ENCODE peak calls at places on chromosome X, in ten cellular contexts. M is trophoblast cell; U is NCI-H774; T is stimulated activated CD8-positive, alpha-beta memory T cell treated with anti-CD3 and anti-CD28 coated beads, Interleukin-15, amount 100 ng/mL, for 4 hours; Z is nephron progenitor cell; H is tibial artery; J is neural crest cell; P is IMR-90; L is colonic mucosa; A is stimulated activated CD4-positive, alpha-beta T cell treated with anti-CD3 and anti-CD28 coated beads, Interleukin-4, amount 100 ng/mL, for 24 hours. B is an unnamed sample.

GRCh38 chrX:95885074-95885473 is 799.6 kb upstream of the DIAPH2 start:
- DNase-seq in M (no peak), U (no peak), T (no peak), Z (no peak), H (no peak), J (no peak), P (no peak), L (peak; percentile 36), A (no peak), B (peak; percentile 45)

GRCh38 chrX:86295293-86295692 is 147.0 kb downstream of the DACH2 start:
- DNase-seq in M (no peak), U (no peak), T (no peak), Z (no peak), H (no peak), J (no peak), P (no peak), L (no peak), A (no peak), B (no peak)

GRCh38 chrX:121333942-121334341 is 286.5 kb downstream of the GLUD2 start:
- DNase-seq in M (peak; percentile 13), U (no peak), T (no peak), Z (no peak), H (no peak), J (no peak), P (no peak), L (no peak), A (no peak), B (no peak)

GRCh38 chrX:133670394-133670793 is 255.1 kb upstream of the GPC4 start:
- DNase-seq in M (peak; percentile 69), U (peak; percentile 36), T (no peak), Z (peak; percentile 32), H (no peak), J (peak; percentile 31), P (peak; percentile 31), L (peak; percentile 39), A (no peak), B (peak; percentile 41)

GRCh38 chrX:150253946-150254615 is 109.0 kb upstream of the MAMLD1 start:
- DNase-seq in M (peak; percentile 6), U (no peak), T (no peak), Z (no peak), H (no peak), J (no peak), P (no peak), L (no peak), A (no peak), B (no peak)

GRCh38 chrX:73400136-73400748 is 46.6 kb upstream of the CDX4 start:
- DNase-seq in M (no peak), U (no peak), T (no peak), Z (no peak), H (no peak), J (no peak), P (no peak), L (no peak), A (no peak), B (no peak)

GRCh38 chrX:9785252-9785943 is 831 bp upstream of the SHROOM2 start:
- DNase-seq in M (peak; percentile 12), U (no peak), T (no peak), Z (peak; percentile 37), H (no peak), J (no peak), P (no peak), L (no peak), A (no peak), B (no peak)

GRCh38 chrX:15790766-15791380 is 589 bp downstream of the ZRSR2 start:
- DNase-seq in M (no peak), U (no peak), T (no peak), Z (no peak), H (no peak), J (no peak), P (peak; percentile 6), L (no peak), A (no peak), B (no peak)

GRCh38 chrX:69314436-69315348 is 149.4 kb upstream of the PJA1 start:
- DNase-seq in M (no peak), U (no peak), T (no peak), Z (no peak), H (no peak), J (no peak), P (no peak), L (peak; percentile 7), A (no peak), B (no peak)

GRCh38 chrX:13120017-13120416 is 75.6 kb upstream of the FAM9C start:
- DNase-seq in M (peak; percentile 54), U (no peak), T (no peak), Z (no peak), H (peak; percentile 67), J (no peak), P (peak; percentile 53), L (peak; percentile 60), A (no peak), B (peak; percentile 42)

GRCh38 chrX:150155396-150156048 is 207.6 kb upstream of the MAMLD1 start:
- DNase-seq in M (no peak), U (no peak), T (no peak), Z (no peak), H (no peak), J (no peak), P (peak; percentile 55), L (peak; percentile 28), A (no peak), B (peak; percentile 72)

GRCh38 chrX:133909888-133910287 is 75.5 kb downstream of the GPC3 start:
- DNase-seq in M (no peak), U (no peak), T (no peak), Z (no peak), H (no peak), J (no peak), P (no peak), L (no peak), A (no peak), B (no peak)

GRCh38 chrX:45803383-45803921 is 602.8 kb upstream of the DIPK2B start:
- DNase-seq in M (peak; percentile 72), U (no peak), T (peak; percentile 10), Z (no peak), H (no peak), J (no peak), P (peak; percentile 94), L (no peak), A (peak; percentile 63), B (peak; percentile 90)

GRCh38 chrX:27307546-27307945 is 155.6 kb downstream of the PPP4R3C start:
- DNase-seq in M (no peak), U (no peak), T (no peak), Z (no peak), H (no peak), J (no peak), P (no peak), L (no peak), A (no peak), B (no peak)

GRCh38 chrX:136643243-136643642 is 4.7 kb upstream of the CD40LG start:
- DNase-seq in M (no peak), U (no peak), T (no peak), Z (no peak), H (no peak), J (no peak), P (no peak), L (no peak), A (no peak), B (no peak)

GRCh38 chrX:132488092-132488749 is 617 bp downstream of the MBNL3 start:
- DNase-seq in M (peak; percentile 47), U (peak; percentile 23), T (no peak), Z (no peak), H (no peak), J (no peak), P (peak; percentile 10), L (no peak), A (peak; percentile 19), B (peak; percentile 48)

GRCh38 chrX:110146521-110146920 is 143.6 kb downstream of the TMEM164 start:
- DNase-seq in M (peak; percentile 71), U (peak; percentile 17), T (no peak), Z (peak; percentile 53), H (no peak), J (peak; percentile 47), P (peak; percentile 48), L (peak; percentile 62), A (peak; percentile 35), B (peak; percentile 64)

GRCh38 chrX:72461288-72461687 is 111.4 kb downstream of the HDAC8 start:
- DNase-seq in M (no peak), U (no peak), T (no peak), Z (no peak), H (no peak), J (no peak), P (no peak), L (no peak), A (no peak), B (no peak)

GRCh38 chrX:1529328-1529727 is 7.7 kb downstream of the P2RY8 start:
- DNase-seq in M (no peak), U (no peak), T (no peak), Z (no peak), H (no peak), J (no peak), P (no peak), L (no peak), A (no peak), B (no peak)

GRCh38 chrX:123665197-123665596 is 67.7 kb downstream of the THOC2 start:
- DNase-seq in M (peak; percentile 80), U (no peak), T (no peak), Z (no peak), H (no peak), J (no peak), P (no peak), L (no peak), A (no peak), B (peak; percentile 9)

GRCh38 chrX:118495958-118496762 is 545 bp downstream of the DOCK11 start:
- DNase-seq in M (peak; percentile 30), U (peak; percentile 42), T (peak; percentile 53), Z (no peak), H (peak; percentile 75), J (peak; percentile 4), P (no peak), L (peak; percentile 71), A (peak; percentile 69), B (peak; percentile 20)

GRCh38 chrX:53445977-53446376 is 11.8 kb upstream of the HSD17B10 start:
- DNase-seq in M (peak; percentile 62), U (no peak), T (no peak), Z (peak; percentile 44), H (no peak), J (peak; percentile 23), P (peak; percentile 30), L (peak; percentile 52), A (peak; percentile 33), B (peak; percentile 40)

GRCh38 chrX:1476682-1477081 is 24.0 kb upstream of the ASMTL start:
- DNase-seq in M (no peak), U (no peak), T (no peak), Z (no peak), H (no peak), J (no peak), P (no peak), L (peak; percentile 4), A (no peak), B (no peak)

GRCh38 chrX:130393451-130394074 is 8.1 kb upstream of the GPR119 start:
- DNase-seq in M (peak; percentile 58), U (peak; percentile 20), T (no peak), Z (peak; percentile 61), H (no peak), J (peak; percentile 36), P (peak; percentile 45), L (peak; percentile 25), A (no peak), B (peak; percentile 62)

GRCh38 chrX:155027509-155028066 is 944 bp downstream of the FUNDC2 start:
- DNase-seq in M (peak; percentile 48), U (peak; percentile 14), T (no peak), Z (no peak), H (no peak), J (no peak), P (peak; percentile 70), L (peak; percentile 29), A (peak; percentile 7), B (peak; percentile 88)

GRCh38 chrX:5176766-5177165 is 1051.9 kb downstream of the NLGN4X start:
- DNase-seq in M (no peak), U (no peak), T (no peak), Z (no peak), H (no peak), J (no peak), P (no peak), L (no peak), A (no peak), B (no peak)

GRCh38 chrX:152403515-152403914 is 47.6 kb downstream of the GABRA3 start:
- DNase-seq in M (no peak), U (no peak), T (no peak), Z (no peak), H (no peak), J (no peak), P (no peak), L (no peak), A (no peak), B (no peak)

GRCh38 chrX:50691820-50692219 is 122.2 kb downstream of the SHROOM4 start:
- DNase-seq in M (peak; percentile 74), U (peak; percentile 16), T (no peak), Z (peak; percentile 8), H (no peak), J (peak; percentile 9), P (peak; percentile 48), L (peak; percentile 21), A (peak; percentile 8), B (peak; percentile 54)